ENCODE peak calls at places on chromosomes 7 and 10, in five cellular contexts. I is A549, J is dorsolateral prefrontal cortex, V is Panc1, N is substantia nigra. M is an unnamed sample.
A peak's percentile ranks its signal among the peaks of the same experiment; 100 is the strongest.

GRCh38 chr10:110221721-110222261 is 14.4 kb downstream of the MXI1 start:
- DNase-seq in V (no peak), I (peak; percentile 68), N (peak; percentile 74), J (peak; percentile 75), M (peak; percentile 88)

GRCh38 chr7:40673285-40673684 is 538.5 kb downstream of the SUGCT start:
- DNase-seq in N (no peak), J (no peak), V (peak; percentile 10), I (no peak), M (peak; percentile 55)

GRCh38 chr7:43869898-43870240 is 552 bp upstream of the MRPS24 start:
- DNase-seq in J (no peak), V (no peak), I (peak; percentile 38), N (no peak), M (peak; percentile 86)

GRCh38 chr10:14399641-14400040 is 68.9 kb upstream of the FRMD4A start:
- DNase-seq in V (no peak), N (no peak), J (no peak), I (no peak), M (no peak)

GRCh38 chr7:122913608-122914007 is 27.3 kb upstream of the CADPS2 start:
- DNase-seq in I (no peak), J (no peak), N (no peak), V (no peak), M (no peak)

GRCh38 chr7:107394831-107395230 is 75.0 kb upstream of the GPR22 start:
- DNase-seq in N (no peak), J (no peak), V (no peak), I (no peak), M (no peak)

GRCh38 chr10:24821986-24822385 is 98.3 kb upstream of the ARHGAP21 start:
- DNase-seq in N (no peak), I (peak; percentile 48), J (no peak), V (peak; percentile 63), M (no peak)

GRCh38 chr10:31936933-31937332 is 8.3 kb upstream of the ARHGAP12 start:
- DNase-seq in J (no peak), V (no peak), N (no peak), I (peak; percentile 71), M (no peak)

GRCh38 chr10:127563718-127564553 is 14.8 kb downstream of the NPS start:
- DNase-seq in V (no peak), N (no peak), J (peak; percentile 55), I (peak; percentile 19), M (no peak)

GRCh38 chr10:62270020-62270419 is 1.4 kb upstream of the RTKN2 start:
- DNase-seq in I (no peak), N (no peak), V (no peak), J (no peak), M (no peak)

DNA sequence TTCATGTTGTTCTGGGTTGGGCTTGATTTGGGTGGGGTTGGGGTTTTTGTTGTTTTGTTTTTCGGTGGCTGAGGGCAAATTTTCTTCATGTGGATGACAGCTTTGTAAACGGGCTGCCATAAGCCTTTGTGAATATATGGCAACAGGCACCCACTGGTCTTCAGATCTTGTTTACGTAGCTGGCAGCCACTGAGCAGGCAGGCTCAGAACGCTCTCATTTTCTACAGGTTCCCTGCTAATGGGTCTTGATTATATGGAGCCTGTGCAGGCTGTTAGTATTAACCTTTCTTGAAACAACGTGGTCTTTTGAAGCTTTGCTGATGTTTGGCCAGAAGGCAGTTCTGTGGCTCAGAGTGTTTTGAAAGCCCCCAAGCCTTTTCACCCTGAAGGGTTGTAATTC is 199.7 kb downstream of the TNS3 start:
- DNase-seq in N (no peak), V (no peak), I (no peak), J (no peak), M (no peak)
- H3K27ac ChIP-seq in N (no peak overlapping the region), V (no peak overlapping the region), I (no peak overlapping the region), J (no peak overlapping the region), M (no peak overlapping the region)

DNA sequence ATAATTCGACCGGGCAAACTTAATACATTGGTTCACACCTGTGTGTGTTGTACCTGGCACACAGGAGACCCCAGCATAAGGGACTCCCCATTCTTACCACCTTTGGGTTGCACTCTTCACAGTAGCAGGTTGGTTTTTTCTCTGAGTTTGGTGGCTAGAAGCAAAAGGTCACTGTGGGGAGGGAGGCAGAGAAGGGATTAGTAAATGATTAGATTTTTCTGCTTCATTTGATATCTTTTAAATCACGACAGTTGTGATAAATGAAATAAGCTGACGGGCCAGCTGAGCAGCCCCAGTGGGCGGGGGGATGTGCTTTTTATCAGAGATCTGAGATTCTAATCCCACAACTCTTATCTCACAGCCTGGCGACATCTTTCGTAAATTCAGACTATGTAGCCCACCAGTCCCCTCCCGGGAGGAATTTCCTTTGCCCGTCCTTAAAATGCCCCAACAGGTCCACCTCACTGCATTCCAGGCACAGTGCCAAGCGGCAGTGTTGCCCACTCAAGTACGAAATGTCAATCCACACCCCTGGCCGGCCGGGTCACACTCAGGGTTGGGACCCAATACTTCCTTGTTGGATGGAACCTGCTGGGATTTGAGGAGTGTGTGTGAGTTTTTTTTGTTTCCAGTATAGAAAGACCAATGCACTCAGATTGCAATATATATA is 10.5 kb upstream of the KCP start:
- DNase-seq in J (no peak), I (no peak), V (no peak), N (no peak), M (no peak)
- H3K27ac ChIP-seq in J (no peak overlapping the region), I (no peak overlapping the region), V (no peak overlapping the region), N (no peak overlapping the region), M (no peak overlapping the region)

GRCh38 chr7:82762880-82763279 is 319.3 kb upstream of the CACNA2D1 start:
- DNase-seq in V (no peak), J (no peak), N (no peak), I (no peak), M (no peak)
- H3K27ac ChIP-seq in V (no peak overlapping the region), J (no peak overlapping the region), N (no peak overlapping the region), I (no peak overlapping the region), M (no peak overlapping the region)

DNA sequence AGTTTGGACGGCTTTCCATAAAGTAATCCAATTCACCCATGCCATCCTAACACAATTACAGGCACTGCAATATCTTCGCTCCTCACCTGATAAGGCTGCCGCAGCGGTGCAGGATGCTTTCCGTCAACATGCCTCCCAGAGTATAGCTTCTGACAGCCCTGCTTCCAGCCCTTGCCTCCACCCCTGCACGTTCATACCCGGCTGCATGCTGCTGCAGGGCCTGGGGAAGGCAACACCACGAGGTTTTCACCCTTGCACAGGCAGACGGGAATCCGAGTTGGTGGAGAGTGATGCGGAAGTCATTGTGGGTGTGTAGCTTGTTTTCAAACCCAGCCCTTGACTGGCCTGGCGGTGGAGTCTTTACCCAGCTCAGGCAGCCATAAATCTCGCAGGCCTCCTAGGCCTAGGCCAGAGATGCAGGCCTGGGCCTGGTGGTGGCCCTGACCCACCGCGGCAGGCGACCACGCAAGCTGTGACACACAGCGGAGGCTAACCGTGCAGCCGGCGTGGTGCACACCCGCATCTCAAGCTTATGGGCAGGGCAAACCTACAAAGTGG is 12.7 kb downstream of the EBF3 start:
- DNase-seq in N (no peak), I (no peak), V (no peak), J (no peak), M (no peak)
- H3K27ac ChIP-seq in N (no peak overlapping the region), I (no peak overlapping the region), V (no peak overlapping the region), J (no peak overlapping the region), M (no peak overlapping the region)

GRCh38 chr7:4744391-4745264 is 30.8 kb upstream of the AP5Z1 start:
- DNase-seq in J (peak; percentile 95), I (peak; percentile 99), N (peak; percentile 95), V (peak; percentile 90), M (peak; percentile 99)
- H3K27ac ChIP-seq in J (peak overlapping the region; percentile 95), I (peak overlapping the region; percentile 99), N (peak overlapping the region; percentile 97), V (peak overlapping the region; percentile 88), M (peak overlapping the region; percentile 99)

GRCh38 chr10:124007102-124007772 is 86.2 kb downstream of the CHST15 start:
- DNase-seq in V (no peak), I (no peak), J (no peak), N (no peak), M (no peak)

GRCh38 chr10:124007773-124008145 is 85.6 kb downstream of the CHST15 start:
- DNase-seq in V (no peak), I (no peak), J (no peak), N (no peak), M (no peak)

GRCh38 chr10:124005091-124005490 is 88.3 kb downstream of the CHST15 start:
- DNase-seq in I (no peak), J (no peak), V (no peak), N (no peak), M (no peak)

GRCh38 chr10:124005991-124006392 is 87.4 kb downstream of the CHST15 start:
- DNase-seq in N (no peak), I (no peak), J (no peak), V (no peak), M (no peak)

GRCh38 chr10:124006526-124006925 is 86.9 kb downstream of the CHST15 start:
- DNase-seq in V (no peak), I (no peak), N (no peak), J (no peak), M (no peak)
- H3K27ac ChIP-seq in V (no peak overlapping the region), I (no peak overlapping the region), N (no peak overlapping the region), J (no peak overlapping the region), M (no peak overlapping the region)

GRCh38 chr10:89547853-89548513 is 12.6 kb upstream of the SLC16A12 start:
- DNase-seq in I (no peak), J (no peak), V (no peak), N (no peak), M (no peak)

GRCh38 chr10:89549510-89549909 is 14.1 kb upstream of the SLC16A12 start:
- DNase-seq in N (no peak), J (no peak), I (no peak), V (no peak), M (no peak)

GRCh38 chr10:89550509-89550908 is 15.1 kb upstream of the SLC16A12 start:
- DNase-seq in I (no peak), V (no peak), J (no peak), N (no peak), M (no peak)

GRCh38 chr10:89552213-89552612 is 16.8 kb upstream of the SLC16A12 start:
- DNase-seq in V (no peak), I (no peak), J (no peak), N (no peak), M (no peak)

DNA sequence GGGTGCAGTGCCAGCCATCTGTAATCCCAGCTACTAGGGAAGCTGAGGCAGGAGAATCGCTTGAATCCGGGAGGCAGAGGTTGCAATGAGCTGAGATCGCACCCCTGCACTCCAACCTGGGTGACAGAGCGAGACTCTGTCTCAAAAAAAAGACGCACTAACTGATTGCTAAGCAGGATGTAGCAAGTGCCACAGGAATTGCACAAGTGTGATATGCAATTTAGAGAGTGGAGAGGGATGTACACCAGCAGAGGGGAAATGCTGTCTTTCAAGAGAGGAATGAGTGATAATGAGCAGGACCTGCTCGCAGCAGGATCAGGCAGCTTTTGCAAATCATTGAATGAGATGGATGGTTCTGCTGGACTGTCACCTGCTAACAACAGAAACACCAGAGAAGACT is 13.3 kb upstream of the SLC16A12 start:
- DNase-seq in V (no peak), N (no peak), J (no peak), I (no peak), M (no peak)
- H3K27ac ChIP-seq in V (no peak overlapping the region), N (no peak overlapping the region), J (no peak overlapping the region), I (no peak overlapping the region), M (no peak overlapping the region)